ENCODE peak calls at places on chromosomes 3 and 15, in four cellular contexts. W is fibroblast of the conjunctiva, O is T-cell, F is ovary. B is an unnamed sample.

GRCh38 chr3:37824090-37824953 is 37.4 kb upstream of the CTDSPL start:
- DNase-seq in O (no peak), F (no peak), W (no peak), B (no peak)

GRCh38 chr3:184260571-184261269 is 633 bp downstream of the CAMK2N2 start:
- DNase-seq in F (no peak), W (no peak), O (no peak), B (no peak)

GRCh38 chr3:31358473-31359075 is 174.2 kb upstream of the STT3B start:
- DNase-seq in O (no peak), W (no peak), F (no peak), B (no peak)

GRCh38 chr3:98513136-98513535 is 9.6 kb downstream of the CLDND1 start:
- DNase-seq in O (no peak), W (peak; percentile 29), F (no peak), B (peak; percentile 72)

GRCh38 chr3:130826516-130826915 is 67.4 kb upstream of the ATP2C1 start:
- DNase-seq in O (no peak), F (no peak), W (no peak), B (no peak)

GRCh38 chr15:65791335-65792129 is 561 bp downstream of the DENND4A start:
- DNase-seq in O (peak; percentile 30), F (peak; percentile 76), W (no peak), B (no peak)

GRCh38 chr3:64686446-64686908 is 1.3 kb downstream of the ADAMTS9 start:
- DNase-seq in O (no peak), W (no peak), F (no peak), B (no peak)

GRCh38 chr3:183306798-183307671 is 54.0 kb downstream of the B3GNT5 start:
- DNase-seq in O (peak; percentile 4), F (no peak), W (no peak), B (peak; percentile 23)

GRCh38 chr15:74315626-74316025 is 51.8 kb downstream of the CYP11A1 start:
- DNase-seq in F (no peak), O (no peak), W (no peak), B (no peak)